ENCODE peak calls at places on chromosome 14, in four cellular contexts. S, O, B and I are unnamed samples.
A peak's percentile ranks its signal among the peaks of the same experiment; 100 is the strongest.

GRCh38 chr14:52346778-52347177 is 32.7 kb downstream of the PTGER2 start:
- DNase-seq in O (no peak), B (no peak), S (no peak), I (no peak)

GRCh38 chr14:31261859-31262739 is 54.5 kb upstream of the HECTD1 start:
- DNase-seq in S (no peak), B (no peak), O (peak; percentile 26), I (no peak)

GRCh38 chr14:105392161-105393090 is 5.9 kb upstream of the TEX22 start:
- DNase-seq in O (no peak), S (no peak), B (no peak), I (no peak)

GRCh38 chr14:104086661-104087461 is 1.4 kb downstream of the ASPG start:
- DNase-seq in S (no peak), O (no peak), B (peak; percentile 4), I (no peak)

GRCh38 chr14:93926209-93926872 is 803 bp upstream of the FAM181A start:
- DNase-seq in B (no peak), S (no peak), O (peak; percentile 53), I (no peak)

GRCh38 chr14:99009875-99010274 is 262.1 kb downstream of the BCL11B start:
- DNase-seq in O (no peak), B (no peak), S (no peak), I (no peak)

GRCh38 chr14:60968671-60969070 is 12.2 kb downstream of the TRMT5 start:
- DNase-seq in S (no peak), O (no peak), B (no peak), I (no peak)

GRCh38 chr14:50061664-50062437 is 54.5 kb downstream of the VCPKMT start:
- DNase-seq in S (peak; percentile 62), O (peak; percentile 29), B (peak; percentile 31), I (peak; percentile 6)

GRCh38 chr14:50830044-50830931 is 674 bp downstream of the NIN start:
- DNase-seq in B (peak; percentile 53), O (no peak), S (peak; percentile 48), I (peak; percentile 37)

GRCh38 chr14:90715495-90715894 is 100.7 kb downstream of the TTC7B start:
- DNase-seq in S (no peak), B (no peak), O (no peak), I (no peak)

GRCh38 chr14:96167224-96168148 is 37.2 kb upstream of the BDKRB2 start:
- DNase-seq in B (no peak), S (no peak), O (peak; percentile 27), I (peak; percentile 9)

GRCh38 chr14:69372146-69372545 is 26.0 kb downstream of the ERH start:
- DNase-seq in S (no peak), O (no peak), B (no peak), I (no peak)

GRCh38 chr14:54814076-54814475 is 88.5 kb downstream of the GCH1 start:
- DNase-seq in O (no peak), B (no peak), S (no peak), I (no peak)

GRCh38 chr14:71725802-71726638 is 206.2 kb upstream of the RGS6 start:
- DNase-seq in O (no peak), S (no peak), B (no peak), I (no peak)

GRCh38 chr14:93997082-93997481 is at the start of gene CCDC197:
- DNase-seq in B (no peak), S (no peak), O (no peak), I (no peak)

GRCh38 chr14:106436310-106436905 is 910.0 kb downstream of the TMEM121 start:
- DNase-seq in O (no peak), S (peak; percentile 69), B (no peak), I (no peak)

GRCh38 chr14:91754819-91755218 is 22.9 kb upstream of the CATSPERB start:
- DNase-seq in S (no peak), B (no peak), O (no peak), I (no peak)

GRCh38 chr14:85535916-85536834 is 6.2 kb downstream of the FLRT2 start:
- DNase-seq in B (no peak), O (no peak), S (no peak), I (no peak)

GRCh38 chr14:84482256-84483071 is 1047.5 kb upstream of the FLRT2 start:
- DNase-seq in O (no peak), S (no peak), B (no peak), I (no peak)

GRCh38 chr14:50303744-50304471 is 8.1 kb downstream of the L2HGDH start:
- DNase-seq in B (no peak), O (no peak), S (no peak), I (peak; percentile 12)

GRCh38 chr14:73567951-73568885 is 795 bp upstream of the ACOT2 start:
- DNase-seq in O (no peak), B (no peak), S (no peak), I (peak; percentile 61)

GRCh38 chr14:105858676-105859025 is 332.3 kb downstream of the TMEM121 start:
- DNase-seq in S (no peak), O (no peak), B (no peak), I (no peak)

GRCh38 chr14:63388766-63389431 is 70.2 kb upstream of the GPHB5 start:
- DNase-seq in O (peak; percentile 2), B (peak; percentile 75), S (peak; percentile 10), I (peak; percentile 38)